ENCODE peak calls at places on chromosome 5, in six cellular contexts. One of them, this sample, is unnamed.

GRCh38 chr5:11415751-11416150 is 488.5 kb downstream of the CTNND2 start:
- DNase-seq in CD4-positive, CD25-positive, alpha-beta regulatory T cell: no peak
- DNase-seq in SK-N-SH: no peak
- DNase-seq in prostate gland: no peak
- DNase-seq in mesendoderm: no peak
- DNase-seq in effector memory CD4-positive, alpha-beta T cell: no peak
- DNase-seq in this sample: no peak

GRCh38 chr5:132860742-132861141 is 5.5 kb downstream of the GDF9 start:
- DNase-seq in CD4-positive, CD25-positive, alpha-beta regulatory T cell: no peak
- DNase-seq in SK-N-SH: no peak
- DNase-seq in prostate gland: no peak
- DNase-seq in mesendoderm: no peak
- DNase-seq in effector memory CD4-positive, alpha-beta T cell: no peak
- DNase-seq in this sample: no peak

GRCh38 chr5:74767579-74767913 is 497 bp downstream of the NSA2 start:
- DNase-seq in CD4-positive, CD25-positive, alpha-beta regulatory T cell: no peak
- DNase-seq in SK-N-SH: no peak
- DNase-seq in prostate gland: peak; percentile 4
- DNase-seq in mesendoderm: peak; percentile 53
- DNase-seq in effector memory CD4-positive, alpha-beta T cell: no peak
- DNase-seq in this sample: no peak

GRCh38 chr5:11525020-11525419 is 379.2 kb downstream of the CTNND2 start:
- DNase-seq in CD4-positive, CD25-positive, alpha-beta regulatory T cell: no peak
- DNase-seq in SK-N-SH: no peak
- DNase-seq in prostate gland: no peak
- DNase-seq in mesendoderm: peak; percentile 39
- DNase-seq in effector memory CD4-positive, alpha-beta T cell: no peak
- DNase-seq in this sample: no peak

GRCh38 chr5:34545164-34545563 is 111.0 kb upstream of the RAI14 start:
- DNase-seq in CD4-positive, CD25-positive, alpha-beta regulatory T cell: no peak
- DNase-seq in SK-N-SH: no peak
- DNase-seq in prostate gland: no peak
- DNase-seq in mesendoderm: no peak
- DNase-seq in effector memory CD4-positive, alpha-beta T cell: no peak
- DNase-seq in this sample: no peak

GRCh38 chr5:102498271-102499034 is at the start of gene SLCO6A1:
- DNase-seq in CD4-positive, CD25-positive, alpha-beta regulatory T cell: no peak
- DNase-seq in SK-N-SH: no peak
- DNase-seq in prostate gland: no peak
- DNase-seq in mesendoderm: peak; percentile 1
- DNase-seq in effector memory CD4-positive, alpha-beta T cell: no peak
- DNase-seq in this sample: no peak

GRCh38 chr5:153223376-153223775 is 267.1 kb upstream of the GRIA1 start:
- DNase-seq in CD4-positive, CD25-positive, alpha-beta regulatory T cell: no peak
- DNase-seq in SK-N-SH: no peak
- DNase-seq in prostate gland: no peak
- DNase-seq in mesendoderm: no peak
- DNase-seq in effector memory CD4-positive, alpha-beta T cell: no peak
- DNase-seq in this sample: no peak

GRCh38 chr5:174844971-174845370 is 120.6 kb downstream of the MSX2 start:
- DNase-seq in CD4-positive, CD25-positive, alpha-beta regulatory T cell: no peak
- DNase-seq in SK-N-SH: no peak
- DNase-seq in prostate gland: no peak
- DNase-seq in mesendoderm: no peak
- DNase-seq in effector memory CD4-positive, alpha-beta T cell: no peak
- DNase-seq in this sample: no peak

GRCh38 chr5:122312670-122312988 is 592 bp downstream of the SNCAIP start:
- DNase-seq in CD4-positive, CD25-positive, alpha-beta regulatory T cell: no peak
- DNase-seq in SK-N-SH: peak; percentile 59
- DNase-seq in prostate gland: peak; percentile 7
- DNase-seq in mesendoderm: peak; percentile 27
- DNase-seq in effector memory CD4-positive, alpha-beta T cell: no peak
- DNase-seq in this sample: no peak

GRCh38 chr5:73454379-73455036 is 5.9 kb upstream of the FOXD1 start:
- DNase-seq in CD4-positive, CD25-positive, alpha-beta regulatory T cell: no peak
- DNase-seq in SK-N-SH: peak; percentile 52
- DNase-seq in prostate gland: no peak
- DNase-seq in mesendoderm: peak; percentile 95
- DNase-seq in effector memory CD4-positive, alpha-beta T cell: peak; percentile 8
- DNase-seq in this sample: no peak

GRCh38 chr5:90534922-90535321 is 5.5 kb upstream of the LYSMD3 start:
- DNase-seq in CD4-positive, CD25-positive, alpha-beta regulatory T cell: no peak
- DNase-seq in SK-N-SH: no peak
- DNase-seq in prostate gland: no peak
- DNase-seq in mesendoderm: no peak
- DNase-seq in effector memory CD4-positive, alpha-beta T cell: no peak
- DNase-seq in this sample: no peak

GRCh38 chr5:15718411-15719178 is 218.6 kb downstream of the FBXL7 start:
- DNase-seq in CD4-positive, CD25-positive, alpha-beta regulatory T cell: no peak
- DNase-seq in SK-N-SH: no peak
- DNase-seq in prostate gland: no peak
- DNase-seq in mesendoderm: no peak
- DNase-seq in effector memory CD4-positive, alpha-beta T cell: no peak
- DNase-seq in this sample: no peak

GRCh38 chr5:103232393-103232999 is 26.1 kb upstream of the MACIR start:
- DNase-seq in CD4-positive, CD25-positive, alpha-beta regulatory T cell: peak; percentile 43
- DNase-seq in SK-N-SH: peak; percentile 44
- DNase-seq in prostate gland: no peak
- DNase-seq in mesendoderm: peak; percentile 37
- DNase-seq in effector memory CD4-positive, alpha-beta T cell: no peak
- DNase-seq in this sample: no peak

GRCh38 chr5:126339215-126339805 is 83.9 kb upstream of the GRAMD2B start:
- DNase-seq in CD4-positive, CD25-positive, alpha-beta regulatory T cell: peak; percentile 62
- DNase-seq in SK-N-SH: peak; percentile 47
- DNase-seq in prostate gland: peak; percentile 75
- DNase-seq in mesendoderm: peak; percentile 58
- DNase-seq in effector memory CD4-positive, alpha-beta T cell: peak; percentile 16
- DNase-seq in this sample: no peak

GRCh38 chr5:81782811-81783210 is 31.9 kb upstream of the SSBP2 start:
- DNase-seq in CD4-positive, CD25-positive, alpha-beta regulatory T cell: no peak
- DNase-seq in SK-N-SH: no peak
- DNase-seq in prostate gland: no peak
- DNase-seq in mesendoderm: no peak
- DNase-seq in effector memory CD4-positive, alpha-beta T cell: no peak
- DNase-seq in this sample: no peak

GRCh38 chr5:133723651-133724366 is 111.5 kb upstream of the FSTL4 start:
- DNase-seq in CD4-positive, CD25-positive, alpha-beta regulatory T cell: no peak
- DNase-seq in SK-N-SH: no peak
- DNase-seq in prostate gland: no peak
- DNase-seq in mesendoderm: no peak
- DNase-seq in effector memory CD4-positive, alpha-beta T cell: no peak
- DNase-seq in this sample: no peak

GRCh38 chr5:61167382-61167781 is 5.1 kb upstream of the SMIM15 start:
- DNase-seq in CD4-positive, CD25-positive, alpha-beta regulatory T cell: no peak
- DNase-seq in SK-N-SH: peak; percentile 43
- DNase-seq in prostate gland: peak; percentile 16
- DNase-seq in mesendoderm: peak; percentile 51
- DNase-seq in effector memory CD4-positive, alpha-beta T cell: no peak
- DNase-seq in this sample: no peak

GRCh38 chr5:79590395-79590999 is 21.7 kb upstream of the TENT2 start:
- DNase-seq in CD4-positive, CD25-positive, alpha-beta regulatory T cell: no peak
- DNase-seq in SK-N-SH: no peak
- DNase-seq in prostate gland: no peak
- DNase-seq in mesendoderm: no peak
- DNase-seq in effector memory CD4-positive, alpha-beta T cell: no peak
- DNase-seq in this sample: no peak

GRCh38 chr5:89106479-89106878 is 223.5 kb upstream of the MEF2C start:
- DNase-seq in CD4-positive, CD25-positive, alpha-beta regulatory T cell: no peak
- DNase-seq in SK-N-SH: no peak
- DNase-seq in prostate gland: no peak
- DNase-seq in mesendoderm: no peak
- DNase-seq in effector memory CD4-positive, alpha-beta T cell: no peak
- DNase-seq in this sample: no peak

GRCh38 chr5:145854651-145855258 is 18.1 kb downstream of the GRXCR2 start:
- DNase-seq in CD4-positive, CD25-positive, alpha-beta regulatory T cell: no peak
- DNase-seq in SK-N-SH: no peak
- DNase-seq in prostate gland: no peak
- DNase-seq in mesendoderm: peak; percentile 93
- DNase-seq in effector memory CD4-positive, alpha-beta T cell: no peak
- DNase-seq in this sample: no peak

GRCh38 chr5:150573216-150573615 is 65.3 kb downstream of the NDST1 start:
- DNase-seq in CD4-positive, CD25-positive, alpha-beta regulatory T cell: no peak
- DNase-seq in SK-N-SH: no peak
- DNase-seq in prostate gland: no peak
- DNase-seq in mesendoderm: no peak
- DNase-seq in effector memory CD4-positive, alpha-beta T cell: no peak
- DNase-seq in this sample: no peak

GRCh38 chr5:55234171-55234700 is 828 bp upstream of the CCNO start:
- DNase-seq in CD4-positive, CD25-positive, alpha-beta regulatory T cell: no peak
- DNase-seq in SK-N-SH: peak; percentile 44
- DNase-seq in prostate gland: no peak
- DNase-seq in mesendoderm: peak; percentile 51
- DNase-seq in effector memory CD4-positive, alpha-beta T cell: no peak
- DNase-seq in this sample: no peak

GRCh38 chr5:138663561-138663960 is 88.4 kb upstream of the HSPA9 start:
- DNase-seq in CD4-positive, CD25-positive, alpha-beta regulatory T cell: no peak
- DNase-seq in SK-N-SH: no peak
- DNase-seq in prostate gland: no peak
- DNase-seq in mesendoderm: no peak
- DNase-seq in effector memory CD4-positive, alpha-beta T cell: no peak
- DNase-seq in this sample: no peak

GRCh38 chr5:53055359-53055758 is 54.2 kb downstream of the MOCS2 start:
- DNase-seq in CD4-positive, CD25-positive, alpha-beta regulatory T cell: no peak
- DNase-seq in SK-N-SH: no peak
- DNase-seq in prostate gland: no peak
- DNase-seq in mesendoderm: no peak
- DNase-seq in effector memory CD4-positive, alpha-beta T cell: no peak
- DNase-seq in this sample: no peak

GRCh38 chr5:100904259-100904822 is 1.3 kb upstream of the ST8SIA4 start:
- DNase-seq in CD4-positive, CD25-positive, alpha-beta regulatory T cell: peak; percentile 55
- DNase-seq in SK-N-SH: no peak
- DNase-seq in prostate gland: no peak
- DNase-seq in mesendoderm: peak; percentile 4
- DNase-seq in effector memory CD4-positive, alpha-beta T cell: peak; percentile 34
- DNase-seq in this sample: no peak

GRCh38 chr5:159095218-159095617 is 4.5 kb downstream of the EBF1 start:
- DNase-seq in CD4-positive, CD25-positive, alpha-beta regulatory T cell: no peak
- DNase-seq in SK-N-SH: no peak
- DNase-seq in prostate gland: no peak
- DNase-seq in mesendoderm: peak; percentile 14
- DNase-seq in effector memory CD4-positive, alpha-beta T cell: no peak
- DNase-seq in this sample: no peak

GRCh38 chr5:64505769-64506566 is at the start of gene RGS7BP:
- DNase-seq in CD4-positive, CD25-positive, alpha-beta regulatory T cell: no peak
- DNase-seq in SK-N-SH: peak; percentile 38
- DNase-seq in prostate gland: peak; percentile 26
- DNase-seq in mesendoderm: peak; percentile 86
- DNase-seq in effector memory CD4-positive, alpha-beta T cell: no peak
- DNase-seq in this sample: peak; percentile 1

GRCh38 chr5:84696651-84697050 is 312.0 kb upstream of the EDIL3 start:
- DNase-seq in CD4-positive, CD25-positive, alpha-beta regulatory T cell: no peak
- DNase-seq in SK-N-SH: no peak
- DNase-seq in prostate gland: no peak
- DNase-seq in mesendoderm: no peak
- DNase-seq in effector memory CD4-positive, alpha-beta T cell: no peak
- DNase-seq in this sample: no peak
- H3K27ac ChIP-seq in CD4-positive, CD25-positive, alpha-beta regulatory T cell: no peak overlapping the region
- H3K27ac ChIP-seq in SK-N-SH: no peak overlapping the region
- H3K27ac ChIP-seq in prostate gland: no peak overlapping the region
- H3K27ac ChIP-seq in mesendoderm: no peak overlapping the region
- H3K27ac ChIP-seq in effector memory CD4-positive, alpha-beta T cell: no peak overlapping the region
- H3K27ac ChIP-seq in this sample: no peak overlapping the region

DNA sequence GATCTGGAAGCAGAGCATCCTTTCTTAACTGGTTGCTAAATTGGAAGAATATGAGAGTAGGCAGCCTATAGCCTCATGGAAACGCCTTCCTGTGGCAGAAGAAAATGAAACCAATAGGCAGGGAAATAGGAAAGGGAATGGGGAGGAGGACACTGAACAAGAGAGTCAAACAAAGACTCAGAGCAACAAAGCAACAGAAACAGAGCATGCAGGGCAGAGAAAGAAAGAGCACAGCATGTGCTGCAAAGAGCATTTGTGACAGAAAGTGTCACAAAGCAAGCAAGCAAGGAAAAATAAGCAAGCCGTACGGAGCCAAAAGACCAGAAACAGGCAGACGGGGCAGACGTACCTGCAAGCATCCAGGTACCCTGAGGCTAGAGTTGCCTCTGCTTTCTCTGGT is 123.1 kb downstream of the RAPGEF6 start:
- DNase-seq in CD4-positive, CD25-positive, alpha-beta regulatory T cell: no peak
- DNase-seq in SK-N-SH: no peak
- DNase-seq in prostate gland: no peak
- DNase-seq in mesendoderm: no peak
- DNase-seq in effector memory CD4-positive, alpha-beta T cell: no peak
- DNase-seq in this sample: no peak
- H3K27ac ChIP-seq in CD4-positive, CD25-positive, alpha-beta regulatory T cell: no peak overlapping the region
- H3K27ac ChIP-seq in SK-N-SH: no peak overlapping the region
- H3K27ac ChIP-seq in prostate gland: no peak overlapping the region
- H3K27ac ChIP-seq in mesendoderm: no peak overlapping the region
- H3K27ac ChIP-seq in effector memory CD4-positive, alpha-beta T cell: no peak overlapping the region
- H3K27ac ChIP-seq in this sample: peak overlapping the region; percentile 61

DNA sequence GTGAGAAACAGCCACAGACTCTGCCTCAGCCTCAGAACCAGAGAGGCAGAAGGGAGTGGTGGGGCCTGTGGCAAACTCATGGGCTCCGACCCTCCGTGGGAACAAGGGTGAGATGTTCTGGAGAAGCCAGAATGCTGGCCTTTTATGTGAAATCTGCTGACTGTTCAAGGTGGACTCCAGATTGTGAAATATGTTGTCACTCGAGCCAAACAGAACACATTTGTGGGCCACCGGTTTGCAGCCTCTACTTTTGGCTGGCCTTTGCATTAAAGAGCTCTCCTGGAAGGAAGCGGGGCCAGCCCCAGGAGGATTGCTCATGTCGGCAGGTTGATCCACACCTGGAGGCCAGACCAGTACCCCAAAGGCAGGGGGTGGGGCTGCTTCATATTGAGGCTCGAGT is 62.4 kb downstream of the ERGIC1 start:
- DNase-seq in CD4-positive, CD25-positive, alpha-beta regulatory T cell: no peak
- DNase-seq in SK-N-SH: no peak
- DNase-seq in prostate gland: no peak
- DNase-seq in mesendoderm: no peak
- DNase-seq in effector memory CD4-positive, alpha-beta T cell: no peak
- DNase-seq in this sample: no peak
- H3K27ac ChIP-seq in CD4-positive, CD25-positive, alpha-beta regulatory T cell: no peak overlapping the region
- H3K27ac ChIP-seq in SK-N-SH: no peak overlapping the region
- H3K27ac ChIP-seq in prostate gland: peak overlapping the region; percentile 95
- H3K27ac ChIP-seq in mesendoderm: no peak overlapping the region
- H3K27ac ChIP-seq in effector memory CD4-positive, alpha-beta T cell: no peak overlapping the region
- H3K27ac ChIP-seq in this sample: peak overlapping the region; percentile 17

GRCh38 chr5:141861194-141861593 is 17.0 kb downstream of the PCDH1 start:
- DNase-seq in CD4-positive, CD25-positive, alpha-beta regulatory T cell: no peak
- DNase-seq in SK-N-SH: no peak
- DNase-seq in prostate gland: no peak
- DNase-seq in mesendoderm: no peak
- DNase-seq in effector memory CD4-positive, alpha-beta T cell: no peak
- DNase-seq in this sample: no peak

GRCh38 chr5:141856030-141856790 is 22.0 kb downstream of the PCDH1 start:
- DNase-seq in CD4-positive, CD25-positive, alpha-beta regulatory T cell: no peak
- DNase-seq in SK-N-SH: no peak
- DNase-seq in prostate gland: no peak
- DNase-seq in mesendoderm: no peak
- DNase-seq in effector memory CD4-positive, alpha-beta T cell: no peak
- DNase-seq in this sample: no peak

GRCh38 chr5:141857226-141857625 is 21.0 kb downstream of the PCDH1 start:
- DNase-seq in CD4-positive, CD25-positive, alpha-beta regulatory T cell: no peak
- DNase-seq in SK-N-SH: no peak
- DNase-seq in prostate gland: no peak
- DNase-seq in mesendoderm: no peak
- DNase-seq in effector memory CD4-positive, alpha-beta T cell: no peak
- DNase-seq in this sample: no peak

GRCh38 chr5:141855265-141856029 is 22.8 kb downstream of the PCDH1 start:
- DNase-seq in CD4-positive, CD25-positive, alpha-beta regulatory T cell: no peak
- DNase-seq in SK-N-SH: peak; percentile 95
- DNase-seq in prostate gland: no peak
- DNase-seq in mesendoderm: no peak
- DNase-seq in effector memory CD4-positive, alpha-beta T cell: no peak
- DNase-seq in this sample: peak; percentile 58

GRCh38 chr5:141858084-141858765 is 20.0 kb downstream of the PCDH1 start:
- DNase-seq in CD4-positive, CD25-positive, alpha-beta regulatory T cell: no peak
- DNase-seq in SK-N-SH: no peak
- DNase-seq in prostate gland: no peak
- DNase-seq in mesendoderm: peak; percentile 86
- DNase-seq in effector memory CD4-positive, alpha-beta T cell: no peak
- DNase-seq in this sample: no peak
- H3K27ac ChIP-seq in CD4-positive, CD25-positive, alpha-beta regulatory T cell: no peak overlapping the region
- H3K27ac ChIP-seq in SK-N-SH: no peak overlapping the region
- H3K27ac ChIP-seq in prostate gland: no peak overlapping the region
- H3K27ac ChIP-seq in mesendoderm: peak overlapping the region; percentile 25
- H3K27ac ChIP-seq in effector memory CD4-positive, alpha-beta T cell: no peak overlapping the region
- H3K27ac ChIP-seq in this sample: no peak overlapping the region

This sample was measured in substantia nigra.